ENCODE peak calls at places on chromosomes 13 and 19, in six cellular contexts. One of them, this sample, is unnamed.

GRCh38 chr13:50589651-50590054 is 253.8 kb downstream of the DLEU7 start:
- DNase-seq in suprapubic skin: no peak
- DNase-seq in endothelial cell of umbilical vein: no peak
- DNase-seq in lower leg skin: no peak
- DNase-seq in A549: no peak
- DNase-seq in breast epithelium: no peak
- DNase-seq in this sample: peak; percentile 14

GRCh38 chr13:93778548-93778947 is 551.9 kb downstream of the GPC6 start:
- DNase-seq in suprapubic skin: no peak
- DNase-seq in endothelial cell of umbilical vein: no peak
- DNase-seq in lower leg skin: no peak
- DNase-seq in A549: no peak
- DNase-seq in breast epithelium: no peak
- DNase-seq in this sample: no peak

GRCh38 chr13:110650436-110650835 is 35.1 kb downstream of the NAXD start:
- DNase-seq in suprapubic skin: peak; percentile 65
- DNase-seq in endothelial cell of umbilical vein: no peak
- DNase-seq in lower leg skin: peak; percentile 59
- DNase-seq in A549: no peak
- DNase-seq in breast epithelium: no peak
- DNase-seq in this sample: no peak

GRCh38 chr19:1285737-1286360 is at the start of gene EFNA2:
- DNase-seq in suprapubic skin: no peak
- DNase-seq in endothelial cell of umbilical vein: no peak
- DNase-seq in lower leg skin: no peak
- DNase-seq in A549: no peak
- DNase-seq in breast epithelium: no peak
- DNase-seq in this sample: no peak

GRCh38 chr13:31199527-31199848 is 287 bp upstream of the B3GLCT start:
- DNase-seq in suprapubic skin: no peak
- DNase-seq in endothelial cell of umbilical vein: no peak
- DNase-seq in lower leg skin: no peak
- DNase-seq in A549: no peak
- DNase-seq in breast epithelium: no peak
- DNase-seq in this sample: no peak

GRCh38 chr19:798415-799075 is 1.3 kb downstream of the PTBP1 start:
- DNase-seq in suprapubic skin: no peak
- DNase-seq in endothelial cell of umbilical vein: no peak
- DNase-seq in lower leg skin: no peak
- DNase-seq in A549: no peak
- DNase-seq in breast epithelium: no peak
- DNase-seq in this sample: peak; percentile 63

GRCh38 chr13:97028441-97029299 is 34.4 kb upstream of the OXGR1 start:
- DNase-seq in suprapubic skin: peak; percentile 81
- DNase-seq in endothelial cell of umbilical vein: peak; percentile 78
- DNase-seq in lower leg skin: peak; percentile 91
- DNase-seq in A549: peak; percentile 23
- DNase-seq in breast epithelium: peak; percentile 21
- DNase-seq in this sample: peak; percentile 61

GRCh38 chr19:55105237-55105636 is 12.2 kb downstream of the PPP1R12C start:
- DNase-seq in suprapubic skin: no peak
- DNase-seq in endothelial cell of umbilical vein: no peak
- DNase-seq in lower leg skin: no peak
- DNase-seq in A549: no peak
- DNase-seq in breast epithelium: no peak
- DNase-seq in this sample: no peak

GRCh38 chr19:3607398-3608078 is 863 bp upstream of the TBXA2R start:
- DNase-seq in suprapubic skin: no peak
- DNase-seq in endothelial cell of umbilical vein: peak; percentile 41
- DNase-seq in lower leg skin: no peak
- DNase-seq in A549: no peak
- DNase-seq in breast epithelium: no peak
- DNase-seq in this sample: no peak

GRCh38 chr13:39600766-39601165 is 2.2 kb downstream of the LHFPL6 start:
- DNase-seq in suprapubic skin: no peak
- DNase-seq in endothelial cell of umbilical vein: no peak
- DNase-seq in lower leg skin: no peak
- DNase-seq in A549: no peak
- DNase-seq in breast epithelium: no peak
- DNase-seq in this sample: no peak

GRCh38 chr19:40467007-40467565 is 285 bp downstream of the SPTBN4 start:
- DNase-seq in suprapubic skin: no peak
- DNase-seq in endothelial cell of umbilical vein: no peak
- DNase-seq in lower leg skin: no peak
- DNase-seq in A549: no peak
- DNase-seq in breast epithelium: no peak
- DNase-seq in this sample: no peak

GRCh38 chr19:13788991-13789390 is 6.3 kb upstream of the ZSWIM4 start:
- DNase-seq in suprapubic skin: no peak
- DNase-seq in endothelial cell of umbilical vein: no peak
- DNase-seq in lower leg skin: no peak
- DNase-seq in A549: no peak
- DNase-seq in breast epithelium: peak; percentile 59
- DNase-seq in this sample: no peak

GRCh38 chr13:27853871-27854270 is 61.6 kb downstream of the GSX1 start:
- DNase-seq in suprapubic skin: no peak
- DNase-seq in endothelial cell of umbilical vein: no peak
- DNase-seq in lower leg skin: no peak
- DNase-seq in A549: no peak
- DNase-seq in breast epithelium: no peak
- DNase-seq in this sample: no peak

GRCh38 chr19:3220576-3220975 is 3.9 kb upstream of the CELF5 start:
- DNase-seq in suprapubic skin: no peak
- DNase-seq in endothelial cell of umbilical vein: no peak
- DNase-seq in lower leg skin: no peak
- DNase-seq in A549: no peak
- DNase-seq in breast epithelium: no peak
- DNase-seq in this sample: no peak

GRCh38 chr19:47003611-47003935 is 16.1 kb upstream of the NPAS1 start:
- DNase-seq in suprapubic skin: no peak
- DNase-seq in endothelial cell of umbilical vein: no peak
- DNase-seq in lower leg skin: no peak
- DNase-seq in A549: no peak
- DNase-seq in breast epithelium: no peak
- DNase-seq in this sample: no peak

GRCh38 chr13:32037471-32037870 is 5.9 kb downstream of the FRY start:
- DNase-seq in suprapubic skin: no peak
- DNase-seq in endothelial cell of umbilical vein: no peak
- DNase-seq in lower leg skin: no peak
- DNase-seq in A549: no peak
- DNase-seq in breast epithelium: no peak
- DNase-seq in this sample: no peak

GRCh38 chr19:1832046-1832663 is 16.1 kb downstream of the REXO1 start:
- DNase-seq in suprapubic skin: no peak
- DNase-seq in endothelial cell of umbilical vein: no peak
- DNase-seq in lower leg skin: no peak
- DNase-seq in A549: no peak
- DNase-seq in breast epithelium: no peak
- DNase-seq in this sample: no peak

GRCh38 chr19:29876414-29876813 is 64.6 kb downstream of the CCNE1 start:
- DNase-seq in suprapubic skin: peak; percentile 35
- DNase-seq in endothelial cell of umbilical vein: no peak
- DNase-seq in lower leg skin: no peak
- DNase-seq in A549: no peak
- DNase-seq in breast epithelium: no peak
- DNase-seq in this sample: no peak

GRCh38 chr19:14333101-14333871 is 48.0 kb upstream of the ADGRE5 start:
- DNase-seq in suprapubic skin: no peak
- DNase-seq in endothelial cell of umbilical vein: no peak
- DNase-seq in lower leg skin: no peak
- DNase-seq in A549: peak; percentile 73
- DNase-seq in breast epithelium: no peak
- DNase-seq in this sample: no peak

GRCh38 chr13:98473135-98473791 is 103.6 kb downstream of the STK24 start:
- DNase-seq in suprapubic skin: no peak
- DNase-seq in endothelial cell of umbilical vein: no peak
- DNase-seq in lower leg skin: no peak
- DNase-seq in A549: no peak
- DNase-seq in breast epithelium: no peak
- DNase-seq in this sample: no peak

GRCh38 chr13:42699922-42700321 is 81.5 kb upstream of the FAM216B start:
- DNase-seq in suprapubic skin: no peak
- DNase-seq in endothelial cell of umbilical vein: no peak
- DNase-seq in lower leg skin: no peak
- DNase-seq in A549: no peak
- DNase-seq in breast epithelium: no peak
- DNase-seq in this sample: no peak

GRCh38 chr19:17469092-17469370 is 1.3 kb upstream of the SLC27A1 start:
- DNase-seq in suprapubic skin: no peak
- DNase-seq in endothelial cell of umbilical vein: no peak
- DNase-seq in lower leg skin: no peak
- DNase-seq in A549: no peak
- DNase-seq in breast epithelium: no peak
- DNase-seq in this sample: no peak

GRCh38 chr19:8678244-8678807 is 20.3 kb downstream of the ACTL9 start:
- DNase-seq in suprapubic skin: no peak
- DNase-seq in endothelial cell of umbilical vein: no peak
- DNase-seq in lower leg skin: no peak
- DNase-seq in A549: no peak
- DNase-seq in breast epithelium: no peak
- DNase-seq in this sample: no peak

GRCh38 chr19:8681345-8682021 is 17.1 kb downstream of the ACTL9 start:
- DNase-seq in suprapubic skin: no peak
- DNase-seq in endothelial cell of umbilical vein: no peak
- DNase-seq in lower leg skin: no peak
- DNase-seq in A549: no peak
- DNase-seq in breast epithelium: no peak
- DNase-seq in this sample: no peak

GRCh38 chr19:8682472-8682871 is 16.1 kb downstream of the ACTL9 start:
- DNase-seq in suprapubic skin: no peak
- DNase-seq in endothelial cell of umbilical vein: no peak
- DNase-seq in lower leg skin: no peak
- DNase-seq in A549: no peak
- DNase-seq in breast epithelium: no peak
- DNase-seq in this sample: no peak

GRCh38 chr19:8682931-8683330 is 15.7 kb downstream of the ACTL9 start:
- DNase-seq in suprapubic skin: no peak
- DNase-seq in endothelial cell of umbilical vein: no peak
- DNase-seq in lower leg skin: peak; percentile 7
- DNase-seq in A549: no peak
- DNase-seq in breast epithelium: no peak
- DNase-seq in this sample: no peak

DNA sequence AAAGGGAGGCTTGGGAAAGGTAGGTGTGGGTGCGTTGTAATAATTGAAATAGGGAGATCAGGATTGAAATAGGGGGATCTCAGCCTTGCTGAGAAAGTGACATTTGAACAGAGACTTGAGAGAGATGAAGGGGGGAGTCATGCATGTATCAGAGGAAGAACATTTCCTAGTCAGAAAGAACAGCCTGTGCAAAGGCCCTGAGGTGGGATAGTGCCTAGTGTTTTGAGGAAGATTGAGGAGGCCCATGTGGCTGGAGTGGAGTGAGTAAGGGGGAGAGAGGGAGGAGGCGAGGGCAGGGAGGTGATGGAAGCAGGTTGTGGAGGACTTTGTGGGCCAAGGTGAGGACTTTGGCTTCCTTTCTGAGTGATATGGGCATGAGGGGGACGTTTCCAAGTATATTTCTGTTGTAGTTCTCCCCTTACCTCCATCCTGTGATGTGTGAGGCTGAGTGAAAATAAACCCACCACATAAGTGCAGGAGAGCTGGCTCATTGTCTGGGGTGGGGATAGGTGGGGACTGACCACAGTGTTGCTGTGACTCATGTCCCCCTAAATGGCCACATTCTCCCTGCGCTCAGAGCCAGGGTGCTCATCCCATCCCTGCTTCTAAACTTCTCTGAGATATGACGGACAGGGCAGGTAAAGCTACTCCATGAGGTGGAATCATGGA is 17.8 kb downstream of the ACTL9 start:
- DNase-seq in suprapubic skin: no peak
- DNase-seq in endothelial cell of umbilical vein: no peak
- DNase-seq in lower leg skin: no peak
- DNase-seq in A549: no peak
- DNase-seq in breast epithelium: no peak
- DNase-seq in this sample: no peak
- TF ChIP-seq POLR2A in suprapubic skin: no peak
- TF ChIP-seq POLR2A in endothelial cell of umbilical vein: no peak
- TF ChIP-seq POLR2A in lower leg skin: no peak
- TF ChIP-seq POLR2A in A549: no peak
- TF ChIP-seq POLR2A in breast epithelium: no peak
- TF ChIP-seq POLR2A in this sample: no peak

GRCh38 chr13:29925457-29925856 is 75.0 kb upstream of the UBL3 start:
- DNase-seq in suprapubic skin: peak; percentile 92
- DNase-seq in endothelial cell of umbilical vein: peak; percentile 2
- DNase-seq in lower leg skin: peak; percentile 95
- DNase-seq in A549: peak; percentile 33
- DNase-seq in breast epithelium: peak; percentile 92
- DNase-seq in this sample: peak; percentile 21
- TF ChIP-seq POLR2A in suprapubic skin: no peak
- TF ChIP-seq POLR2A in endothelial cell of umbilical vein: no peak
- TF ChIP-seq POLR2A in lower leg skin: no peak
- TF ChIP-seq POLR2A in A549: no peak
- TF ChIP-seq POLR2A in breast epithelium: no peak
- TF ChIP-seq POLR2A in this sample: no peak

GRCh38 chr19:11853358-11853757 is 4.8 kb downstream of the ZNF439 start:
- DNase-seq in suprapubic skin: no peak
- DNase-seq in endothelial cell of umbilical vein: no peak
- DNase-seq in lower leg skin: no peak
- DNase-seq in A549: no peak
- DNase-seq in breast epithelium: no peak
- DNase-seq in this sample: peak; percentile 13

GRCh38 chr19:11843741-11844140 is 4.8 kb upstream of the ZNF439 start:
- DNase-seq in suprapubic skin: no peak
- DNase-seq in endothelial cell of umbilical vein: no peak
- DNase-seq in lower leg skin: no peak
- DNase-seq in A549: no peak
- DNase-seq in breast epithelium: no peak
- DNase-seq in this sample: peak; percentile 86

GRCh38 chr19:11849264-11849615 is 714 bp downstream of the ZNF439 start:
- DNase-seq in suprapubic skin: no peak
- DNase-seq in endothelial cell of umbilical vein: no peak
- DNase-seq in lower leg skin: no peak
- DNase-seq in A549: no peak
- DNase-seq in breast epithelium: no peak
- DNase-seq in this sample: no peak

GRCh38 chr19:11848200-11848593 is 329 bp upstream of the ZNF439 start:
- DNase-seq in suprapubic skin: no peak
- DNase-seq in endothelial cell of umbilical vein: no peak
- DNase-seq in lower leg skin: no peak
- DNase-seq in A549: no peak
- DNase-seq in breast epithelium: no peak
- DNase-seq in this sample: no peak

GRCh38 chr19:11848594-11849263 is at the start of gene ZNF439:
- DNase-seq in suprapubic skin: peak; percentile 97
- DNase-seq in endothelial cell of umbilical vein: peak; percentile 7
- DNase-seq in lower leg skin: peak; percentile 97
- DNase-seq in A549: no peak
- DNase-seq in breast epithelium: peak; percentile 92
- DNase-seq in this sample: peak; percentile 86
- TF ChIP-seq POLR2A in suprapubic skin: no peak
- TF ChIP-seq POLR2A in endothelial cell of umbilical vein: no peak
- TF ChIP-seq POLR2A in lower leg skin: no peak
- TF ChIP-seq POLR2A in A549: no peak
- TF ChIP-seq POLR2A in breast epithelium: no peak
- TF ChIP-seq POLR2A in this sample: no peak

DNA sequence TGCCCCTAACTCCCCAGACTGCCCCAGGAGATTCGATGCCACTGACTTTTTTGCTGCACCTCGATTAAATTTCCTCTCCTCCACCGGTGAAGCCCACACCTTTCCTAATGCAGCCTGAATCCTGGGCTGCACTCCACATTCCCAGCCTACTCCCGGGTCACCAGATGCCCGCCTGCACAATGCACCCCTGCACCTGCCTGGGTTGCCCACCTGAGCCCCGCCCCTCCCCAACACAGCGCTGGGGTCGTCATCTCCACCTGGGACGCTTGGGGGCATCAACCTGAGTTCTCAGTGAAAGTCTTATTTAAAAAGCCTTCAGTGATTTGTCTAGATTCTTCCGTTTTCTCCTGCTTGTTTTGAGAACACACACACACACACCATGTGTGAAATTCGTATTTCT is 24.5 kb upstream of the DPP9 start:
- DNase-seq in suprapubic skin: no peak
- DNase-seq in endothelial cell of umbilical vein: no peak
- DNase-seq in lower leg skin: no peak
- DNase-seq in A549: no peak
- DNase-seq in breast epithelium: no peak
- DNase-seq in this sample: no peak
- TF ChIP-seq POLR2A in suprapubic skin: no peak
- TF ChIP-seq POLR2A in endothelial cell of umbilical vein: no peak
- TF ChIP-seq POLR2A in lower leg skin: no peak
- TF ChIP-seq POLR2A in A549: no peak
- TF ChIP-seq POLR2A in breast epithelium: no peak
- TF ChIP-seq POLR2A in this sample: no peak